ENCODE peak calls at places on chromosomes 5 and 9, in four cellular contexts. K, I, T and X are unnamed samples.
A peak's percentile ranks its signal among the peaks of the same experiment; 100 is the strongest.

GRCh38 chr5:141811287-141812155 is 66.7 kb downstream of the PCDH1 start:
- DNase-seq in K (peak; percentile 91), I (peak; percentile 33), T (peak; percentile 49), X (peak; percentile 59)

GRCh38 chr9:35726876-35727438 is 5.0 kb downstream of the TLN1 start:
- DNase-seq in K (no peak), I (peak; percentile 78), T (peak; percentile 72), X (peak; percentile 39)

GRCh38 chr5:169287529-169287928 is 13.4 kb downstream of the SLIT3 start:
- DNase-seq in K (no peak), I (no peak), T (no peak), X (no peak)

GRCh38 chr9:137828527-137829259 is 48.9 kb upstream of the CACNA1B start:
- DNase-seq in K (peak; percentile 86), I (no peak), T (no peak), X (no peak)

GRCh38 chr5:172886974-172887491 is 53.0 kb downstream of the ERGIC1 start:
- DNase-seq in K (no peak), I (no peak), T (no peak), X (no peak)

GRCh38 chr5:60843693-60844428 is at the start of gene ELOVL7:
- DNase-seq in K (peak; percentile 94), I (peak; percentile 83), T (no peak), X (peak; percentile 89)

GRCh38 chr5:78327761-78328510 is 32.5 kb upstream of the SCAMP1 start:
- DNase-seq in K (no peak), I (no peak), T (no peak), X (no peak)

GRCh38 chr5:137492321-137492720 is 6.8 kb downstream of the SPOCK1 start:
- DNase-seq in K (no peak), I (no peak), T (no peak), X (no peak)

GRCh38 chr9:75088646-75089368 is 493 bp downstream of the OSTF1 start:
- DNase-seq in K (peak; percentile 58), I (peak; percentile 70), T (peak; percentile 76), X (peak; percentile 66)

GRCh38 chr9:4666042-4666699 is at the start of gene SPATA6L:
- DNase-seq in K (peak; percentile 43), I (peak; percentile 59), T (no peak), X (peak; percentile 58)

GRCh38 chr9:127970401-127971313 is 10.1 kb downstream of the EEIG1 start:
- DNase-seq in K (peak; percentile 46), I (peak; percentile 96), T (peak; percentile 91), X (peak; percentile 92)

GRCh38 chr5:89584339-89584956 is 701.5 kb upstream of the MEF2C start:
- DNase-seq in K (no peak), I (no peak), T (no peak), X (no peak)

GRCh38 chr5:39040875-39041274 is 33.3 kb downstream of the RICTOR start:
- DNase-seq in K (no peak), I (no peak), T (no peak), X (no peak)

GRCh38 chr5:28542968-28543367 is 1504.6 kb upstream of the CDH9 start:
- DNase-seq in K (no peak), I (no peak), T (no peak), X (no peak)

GRCh38 chr5:43078956-43079355 is 38.8 kb upstream of the ANXA2R start:
- DNase-seq in K (no peak), I (no peak), T (no peak), X (no peak)

GRCh38 chr5:154002511-154003020 is 36.1 kb downstream of the FAM114A2 start:
- DNase-seq in K (no peak), I (no peak), T (no peak), X (no peak)

DNA sequence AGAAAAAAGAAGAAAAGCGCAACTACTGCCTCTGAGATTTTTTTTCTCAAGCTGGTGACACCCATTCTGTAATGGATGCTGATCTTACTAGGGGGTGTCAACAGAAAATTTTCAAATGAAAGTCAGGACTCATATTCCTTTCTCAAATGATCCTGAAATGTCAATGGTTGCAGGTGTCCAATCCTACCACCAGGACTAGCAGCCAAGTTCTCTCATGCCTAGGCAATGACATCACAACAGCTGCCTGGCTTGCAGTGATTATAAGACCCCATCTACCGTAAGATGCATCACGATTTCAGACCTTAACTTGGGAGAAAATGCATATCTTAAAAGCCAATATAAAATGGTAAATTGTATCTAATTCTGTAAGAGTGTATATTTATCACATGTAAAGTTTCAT is 104.6 kb downstream of the DENND1A start:
- DNase-seq in K (peak; percentile 18), I (no peak), T (no peak), X (no peak)
- TF ChIP-seq CTCF in K (peak; percentile 20), I (no peak), T (no peak), X (no peak)

GRCh38 chr9:2195211-2195610 is 180.1 kb downstream of the SMARCA2 start:
- DNase-seq in K (no peak), I (no peak), T (no peak), X (no peak)

GRCh38 chr9:2198956-2199635 is 183.9 kb downstream of the SMARCA2 start:
- DNase-seq in K (no peak), I (no peak), T (no peak), X (no peak)

GRCh38 chr9:2199999-2200796 is 185.1 kb downstream of the SMARCA2 start:
- DNase-seq in K (no peak), I (no peak), T (no peak), X (no peak)
- TF ChIP-seq CTCF in K (no peak), I (no peak), T (peak; percentile 48), X (no peak)

GRCh38 chr5:151755383-151755782 is 3.0 kb downstream of the ATOX1 start:
- DNase-seq in K (no peak), I (peak; percentile 38), T (no peak), X (no peak)

GRCh38 chr5:151758141-151758429 is 346 bp downstream of the ATOX1 start:
- DNase-seq in K (no peak), I (no peak), T (no peak), X (no peak)

GRCh38 chr5:151757233-151758140 is 944 bp downstream of the ATOX1 start:
- DNase-seq in K (no peak), I (peak; percentile 36), T (peak; percentile 34), X (peak; percentile 42)

GRCh38 chr5:151758430-151759241 is at the start of gene ATOX1:
- DNase-seq in K (peak; percentile 97), I (peak; percentile 94), T (peak; percentile 93), X (peak; percentile 97)
- TF ChIP-seq CTCF in K (peak; percentile 12), I (no peak), T (no peak), X (no peak)

GRCh38 chr9:126615791-126616447 is 2.2 kb downstream of the LMX1B start:
- DNase-seq in K (peak; percentile 79), I (no peak), T (no peak), X (peak; percentile 32)
- TF ChIP-seq CTCF in K (peak; percentile 31), I (no peak), T (no peak), X (no peak)

DNA sequence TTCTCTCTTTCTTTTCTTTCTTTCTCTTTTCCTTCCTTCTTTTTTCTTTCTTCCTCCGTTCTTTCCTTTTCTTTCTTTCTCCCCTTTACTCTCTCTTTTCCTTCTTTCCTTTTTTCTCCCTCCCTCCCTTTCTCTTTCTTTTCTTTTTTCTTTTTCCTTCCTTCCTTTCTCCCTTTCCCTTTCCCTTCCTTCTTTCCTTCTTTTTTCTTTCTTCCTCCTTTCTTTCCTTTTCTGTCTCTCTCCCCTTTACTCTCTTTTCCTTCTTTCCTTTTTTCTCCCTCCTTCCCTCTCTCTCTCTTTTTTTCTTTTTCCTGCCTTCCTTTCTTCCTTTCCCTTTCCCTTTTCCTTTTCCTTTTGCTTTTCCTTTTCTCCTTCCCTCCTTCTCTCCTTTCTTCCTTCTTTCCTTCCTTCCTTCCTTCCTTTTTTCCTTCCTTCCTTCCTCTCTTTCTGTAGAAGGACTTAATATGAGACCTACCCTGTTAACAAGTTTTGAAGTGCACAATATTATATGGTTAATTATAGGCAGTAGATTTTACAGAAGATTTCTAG is 142.7 kb upstream of the CD180 start:
- DNase-seq in K (no peak), I (no peak), T (no peak), X (no peak)
- TF ChIP-seq CTCF in K (no peak), I (no peak), T (no peak), X (no peak)